ENCODE peak calls at places on chromosomes 16 and 17, in five cellular contexts. C is cardiac fibroblast, Z is ovary, A is WTC11, I is GM10248. G is an unnamed sample.

GRCh38 chr17:58533616-58534188 is 19.3 kb upstream of the MTMR4 start:
- DNase-seq in A (no peak), C (no peak), Z (no peak), I (no peak), G (no peak)

GRCh38 chr16:12758031-12758669 is 45.5 kb downstream of the CPPED1 start:
- DNase-seq in I (no peak), C (no peak), A (no peak), Z (no peak), G (no peak)

GRCh38 chr16:51734220-51734619 is 583.1 kb upstream of the SALL1 start:
- DNase-seq in I (no peak), C (no peak), A (no peak), Z (no peak), G (no peak)

GRCh38 chr17:59716427-59716826 is 9.0 kb downstream of the VMP1 start:
- DNase-seq in A (no peak), C (no peak), I (no peak), Z (no peak), G (no peak)

GRCh38 chr17:81511800-81512559 is 619 bp downstream of the ACTG1 start:
- DNase-seq in A (no peak), C (peak; percentile 46), Z (no peak), I (no peak), G (no peak)

GRCh38 chr17:44105483-44105882 is 18.0 kb downstream of the HDAC5 start:
- DNase-seq in A (no peak), Z (no peak), C (no peak), I (no peak), G (no peak)

GRCh38 chr17:47844230-47844629 is 3.2 kb upstream of the SCRN2 start:
- DNase-seq in I (no peak), C (no peak), A (no peak), Z (no peak), G (no peak)

GRCh38 chr16:57667526-57668258 is 414 bp upstream of the ADGRG3 start:
- DNase-seq in A (peak; percentile 66), C (peak; percentile 51), I (no peak), Z (peak; percentile 41), G (no peak)

GRCh38 chr16:63061319-63061718 is 1025.1 kb upstream of the CDH8 start:
- DNase-seq in Z (no peak), A (peak; percentile 27), I (no peak), C (no peak), G (no peak)

GRCh38 chr17:41026668-41027471 is at the start of gene KRTAP1-5:
- DNase-seq in Z (no peak), A (no peak), I (no peak), C (peak; percentile 78), G (no peak)

GRCh38 chr17:82230627-82231311 is 1.9 kb downstream of the SLC16A3 start:
- DNase-seq in Z (peak; percentile 87), C (peak; percentile 89), I (peak; percentile 86), A (peak; percentile 79), G (peak; percentile 83)

GRCh38 chr17:40532520-40533253 is 31.3 kb upstream of the TNS4 start:
- DNase-seq in C (no peak), I (no peak), Z (no peak), A (peak; percentile 0), G (no peak)

GRCh38 chr17:42337442-42337841 is 49.1 kb downstream of the STAT5A start:
- DNase-seq in A (no peak), C (peak; percentile 34), I (peak; percentile 78), Z (no peak), G (peak; percentile 92)

GRCh38 chr16:414395-415169 is 10.9 kb upstream of the RAB11FIP3 start:
- DNase-seq in A (no peak), Z (no peak), C (peak; percentile 10), I (peak; percentile 6), G (no peak)

GRCh38 chr16:86355538-86355937 is 154.8 kb upstream of the FOXF1 start:
- DNase-seq in A (no peak), Z (no peak), I (no peak), C (peak; percentile 75), G (no peak)

GRCh38 chr17:82018152-82019041 is 4.3 kb downstream of the CENPX start:
- DNase-seq in Z (no peak), A (no peak), I (no peak), C (no peak), G (no peak)

GRCh38 chr16:87897563-87898505 is 28.5 kb upstream of the SLC7A5 start:
- DNase-seq in A (no peak), I (no peak), Z (no peak), C (no peak), G (peak; percentile 84)

GRCh38 chr17:29138184-29138955 is 41.8 kb downstream of the MYO18A start:
- DNase-seq in Z (no peak), C (no peak), A (no peak), I (peak; percentile 57), G (peak; percentile 88)

DNA sequence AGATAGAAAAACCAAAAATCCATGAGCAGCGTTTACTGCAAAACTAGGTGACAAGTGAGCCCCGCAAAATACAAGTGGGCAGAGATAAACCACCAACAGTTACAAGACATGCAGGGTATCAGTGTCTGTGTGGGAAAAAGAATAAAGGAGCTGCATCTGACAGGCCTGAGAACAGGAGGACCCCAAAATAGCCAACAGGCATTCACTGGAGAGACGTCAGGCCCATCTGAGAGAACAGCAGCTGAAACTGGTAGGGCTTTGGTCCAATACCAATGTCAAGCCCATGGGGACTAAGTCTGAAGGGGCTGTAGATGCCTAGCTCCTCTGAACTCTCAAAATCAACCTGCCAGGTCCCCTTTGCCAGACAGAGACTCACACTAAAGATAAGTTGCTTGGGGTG is 30.6 kb upstream of the TANC2 start:
- DNase-seq in I (no peak), C (no peak), Z (no peak), A (no peak), G (no peak)
- TF ChIP-seq CTCF in I (no peak), C (no peak), Z (no peak), A (no peak), G (no peak)

DNA sequence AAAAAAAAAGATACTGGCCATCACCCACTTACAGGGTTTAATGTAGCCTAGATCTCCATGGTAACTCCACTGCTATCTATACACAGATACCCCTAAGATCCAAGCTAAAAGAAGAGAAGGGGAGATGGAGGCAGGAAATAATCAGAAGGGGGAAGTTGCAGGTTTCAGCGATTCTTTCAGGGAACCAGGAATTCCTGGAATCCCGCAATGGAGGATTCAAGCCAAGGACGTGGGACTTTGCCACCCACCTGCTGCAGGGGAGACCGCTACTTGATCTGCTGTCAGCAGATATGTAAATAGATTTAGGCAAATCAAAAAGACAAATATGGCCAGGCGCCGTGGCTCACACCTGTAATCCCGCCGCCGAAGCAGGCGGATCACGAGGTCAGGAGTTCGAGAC is 121.1 kb downstream of the AIPL1 start:
- DNase-seq in Z (no peak), A (peak; percentile 25), I (no peak), C (no peak), G (no peak)
- TF ChIP-seq CTCF in Z (no peak), A (no peak), I (no peak), C (no peak), G (no peak)

GRCh38 chr16:83125999-83126568 is 499.3 kb downstream of the CDH13 start:
- DNase-seq in I (no peak), Z (no peak), A (no peak), C (no peak), G (no peak)
- TF ChIP-seq CTCF in I (no peak), Z (no peak), A (no peak), C (no peak), G (no peak)

DNA sequence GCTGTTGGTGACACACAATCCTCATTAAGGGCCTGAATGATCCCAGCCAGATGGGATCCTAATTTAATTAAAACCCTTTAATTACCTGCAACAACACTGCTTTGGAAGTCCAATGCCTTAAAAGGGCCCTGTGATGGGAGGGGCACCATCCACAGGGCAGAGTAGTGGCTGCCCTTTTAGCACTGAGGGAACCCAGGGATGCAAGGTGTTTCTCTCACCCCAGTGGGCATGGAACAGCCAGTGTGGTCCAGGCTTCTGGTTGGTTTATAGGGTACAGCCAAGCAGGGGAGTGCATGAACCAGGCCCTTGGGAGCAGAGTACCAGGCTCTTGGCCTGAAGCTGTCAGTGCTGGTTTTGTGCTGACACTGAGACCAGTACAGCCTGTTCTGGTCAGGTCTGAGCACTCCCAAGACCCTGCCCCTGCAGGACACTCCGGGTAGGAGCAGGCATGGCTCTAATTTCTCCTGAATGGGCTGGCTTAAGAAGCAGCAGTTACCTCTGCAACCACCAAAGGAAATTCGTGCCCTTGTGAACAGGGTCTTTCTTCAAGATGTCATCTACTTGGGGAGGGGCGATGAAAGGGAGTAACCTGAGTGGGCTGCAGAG is 9.9 kb downstream of the NXPH3 start:
- DNase-seq in I (no peak), Z (no peak), C (peak; percentile 19), A (peak; percentile 74), G (no peak)
- TF ChIP-seq CTCF in I (no peak), Z (no peak), C (peak; percentile 34), A (no peak), G (no peak)

DNA sequence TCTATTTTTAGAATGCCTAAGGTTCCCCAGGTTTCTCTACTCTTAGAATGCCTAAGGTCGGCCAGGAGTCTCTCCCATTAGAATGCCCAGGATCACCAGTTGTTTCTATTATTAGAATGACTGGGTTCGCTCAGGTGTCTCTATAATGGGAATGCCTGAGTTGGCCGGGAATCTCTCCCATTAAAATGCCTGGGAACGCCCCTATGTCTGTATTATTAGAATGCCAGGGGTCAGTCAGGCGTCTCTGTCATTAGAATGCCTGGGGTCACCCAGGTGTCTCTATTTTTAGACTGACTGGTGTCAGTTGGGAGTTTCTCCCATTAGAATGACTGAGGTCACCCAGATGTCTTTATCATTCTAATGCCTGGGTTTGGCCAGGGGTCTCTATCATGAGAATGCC is 2252.5 kb downstream of the TP53TG3F start:
- DNase-seq in Z (no peak), C (no peak), I (no peak), A (no peak), G (no peak)
- TF ChIP-seq CTCF in Z (no peak), C (no peak), I (no peak), A (no peak), G (no peak)

G was measured in activated CD8-positive, alpha-beta T cell treated with anti-CD3 and anti-CD28 coated beads for 36 hours.